ENCODE peak calls at places on chromosomes 12 and 14, in nine cellular contexts. N, F, Y, I, X, S, P, T and L are unnamed samples.

GRCh38 chr12:116910645-116911449 is at the start of gene FBXW8:
- DNase-seq in N (peak; percentile 54), F (peak; percentile 62), Y (peak; percentile 77), I (peak; percentile 64), X (peak; percentile 87), S (peak; percentile 54), P (peak; percentile 20), T (peak; percentile 85), L (peak; percentile 85)

GRCh38 chr12:12081836-12082497 is 11.2 kb downstream of the BCL2L14 start:
- DNase-seq in N (peak; percentile 25), F (peak; percentile 66), Y (no peak), I (no peak), X (peak; percentile 65), S (no peak), P (no peak), T (peak; percentile 54), L (peak; percentile 74)

GRCh38 chr14:102249041-102249440 is 55.9 kb downstream of the MOK start:
- DNase-seq in N (peak; percentile 45), F (peak; percentile 85), Y (no peak), I (no peak), X (peak; percentile 75), S (no peak), P (no peak), T (no peak), L (no peak)

GRCh38 chr14:22530101-22530500 is 58.9 kb downstream of the DAD1 start:
- DNase-seq in N (no peak), F (no peak), Y (no peak), I (no peak), X (no peak), S (no peak), P (no peak), T (no peak), L (no peak)

GRCh38 chr12:15131462-15131861 is 89.8 kb downstream of the RERG start:
- DNase-seq in N (no peak), F (peak; percentile 95), Y (no peak), I (no peak), X (no peak), S (no peak), P (no peak), T (no peak), L (no peak)

GRCh38 chr14:53035796-53036195 is 84.9 kb upstream of the FERMT2 start:
- DNase-seq in N (no peak), F (peak; percentile 51), Y (no peak), I (no peak), X (no peak), S (no peak), P (no peak), T (no peak), L (no peak)

GRCh38 chr12:6938353-6939186 is 5.0 kb upstream of the RNU7-1 start:
- DNase-seq in N (no peak), F (no peak), Y (no peak), I (peak; percentile 29), X (no peak), S (no peak), P (no peak), T (no peak), L (no peak)

GRCh38 chr12:49920241-49920914 is 16.7 kb upstream of the FAIM2 start:
- DNase-seq in N (no peak), F (peak; percentile 67), Y (no peak), I (no peak), X (peak; percentile 91), S (no peak), P (no peak), T (no peak), L (no peak)

GRCh38 chr14:76329150-76329881 is 46.6 kb upstream of the ESRRB start:
- DNase-seq in N (no peak), F (no peak), Y (peak; percentile 59), I (no peak), X (no peak), S (no peak), P (no peak), T (no peak), L (no peak)

GRCh38 chr12:132228535-132229422 is 84.5 kb downstream of the NOC4L start:
- DNase-seq in N (no peak), F (no peak), Y (peak; percentile 60), I (no peak), X (no peak), S (no peak), P (no peak), T (no peak), L (no peak)

GRCh38 chr12:45232771-45233372 is 17.0 kb downstream of the ANO6 start:
- DNase-seq in N (peak; percentile 97), F (peak; percentile 98), Y (peak; percentile 73), I (peak; percentile 30), X (peak; percentile 89), S (no peak), P (no peak), T (no peak), L (no peak)

GRCh38 chr14:72608391-72609204 is 285.3 kb downstream of the DPF3 start:
- DNase-seq in N (peak; percentile 97), F (peak; percentile 93), Y (no peak), I (no peak), X (peak; percentile 76), S (no peak), P (no peak), T (no peak), L (no peak)